ENCODE peak calls at places on chromosome 10, in four cellular contexts. L, W, J and O are unnamed samples.

GRCh38 chr10:74991435-74991834 is 120.0 kb upstream of the SAMD8 start:
- DNase-seq in L (no peak), W (no peak), J (no peak), O (no peak)

GRCh38 chr10:107898392-107898791 is 733.9 kb upstream of the SORCS1 start:
- DNase-seq in J (no peak), W (no peak), L (no peak), O (no peak)

GRCh38 chr10:43396928-43397624 is 11.9 kb downstream of the HNRNPF start:
- DNase-seq in L (peak), W (no peak), J (peak), O (peak)

GRCh38 chr10:62652114-62652513 is 152.4 kb upstream of the ADO start:
- DNase-seq in W (no peak), L (no peak), J (no peak), O (no peak)

GRCh38 chr10:112491144-112491543 is 44.1 kb downstream of the VTI1A start:
- DNase-seq in J (no peak), W (no peak), L (no peak), O (no peak)

GRCh38 chr10:96789571-96790108 is 42.5 kb upstream of the LCOR start:
- DNase-seq in W (no peak), L (no peak), J (no peak), O (no peak)

GRCh38 chr10:131790021-131790420 is 110.8 kb upstream of the PPP2R2D start:
- DNase-seq in W (no peak), J (no peak), L (no peak), O (no peak)

GRCh38 chr10:21843645-21844044 is 159.9 kb downstream of the DNAJC1 start:
- DNase-seq in W (no peak), L (no peak), J (no peak), O (no peak)

GRCh38 chr10:2978111-2978510 is 89.2 kb upstream of the PFKP start:
- DNase-seq in L (peak), W (no peak), J (no peak), O (no peak)

GRCh38 chr10:26755443-26755903 is 58.0 kb downstream of the PDSS1 start:
- DNase-seq in W (no peak), L (no peak), J (no peak), O (no peak)

GRCh38 chr10:126272526-126272925 is 115.8 kb downstream of the ADAM12 start:
- DNase-seq in W (no peak), J (no peak), L (no peak), O (no peak)

GRCh38 chr10:118581340-118581739 is 14.1 kb downstream of the PRLHR start:
- DNase-seq in J (no peak), L (no peak), W (no peak), O (no peak)

GRCh38 chr10:74898201-74898976 is 72.0 kb downstream of the KAT6B start:
- DNase-seq in L (no peak), W (no peak), J (no peak), O (no peak)

GRCh38 chr10:72375585-72375984 is 20.9 kb upstream of the DNAJB12 start:
- DNase-seq in L (no peak), J (no peak), W (no peak), O (no peak)